ENCODE peak calls at places on chromosomes 2 and 18, in six cellular contexts. U is endothelial cell, Y is HCT116, J is sigmoid colon, M is WTC11, D is GM06990. K is an unnamed sample.

GRCh38 chr2:218223046-218223445 is 6.1 kb downstream of the ARPC2 start:
- DNase-seq in U (no peak), Y (no peak), J (no peak), M (no peak), D (no peak), K (no peak)

GRCh38 chr2:20608666-20609348 is 42.1 kb downstream of the HS1BP3 start:
- DNase-seq in U (no peak), Y (no peak), J (peak), M (no peak), D (no peak), K (no peak)

GRCh38 chr2:145185696-145186095 is 665.8 kb upstream of the ZEB2 start:
- DNase-seq in U (no peak), Y (no peak), J (no peak), M (no peak), D (no peak), K (no peak)

GRCh38 chr2:33069894-33070651 is 123.3 kb downstream of the LTBP1 start:
- DNase-seq in U (no peak), Y (peak), J (peak), M (no peak), D (no peak), K (no peak)

GRCh38 chr2:118264591-118264990 is 176.3 kb downstream of the INSIG2 start:
- DNase-seq in U (no peak), Y (no peak), J (no peak), M (no peak), D (no peak), K (no peak)

GRCh38 chr2:220842901-220843665 is 729.0 kb downstream of the EPHA4 start:
- DNase-seq in U (no peak), Y (no peak), J (no peak), M (no peak), D (no peak), K (no peak)

GRCh38 chr2:42214669-42215068 is 45.5 kb downstream of the EML4 start:
- DNase-seq in U (no peak), Y (no peak), J (no peak), M (no peak), D (no peak), K (no peak)

GRCh38 chr18:58862404-58862803 is 2.3 kb upstream of the ZNF532 start:
- DNase-seq in U (no peak), Y (no peak), J (peak), M (no peak), D (no peak), K (no peak)

GRCh38 chr18:5197032-5197434 is at the start of gene AKAIN1:
- DNase-seq in U (peak), Y (no peak), J (no peak), M (peak), D (peak), K (peak)

GRCh38 chr2:108257757-108258331 is 18.1 kb downstream of the SULT1C3 start:
- DNase-seq in U (no peak), Y (no peak), J (no peak), M (no peak), D (no peak), K (no peak)

GRCh38 chr18:5746844-5747243 is 148.5 kb downstream of the TMEM200C start:
- DNase-seq in U (no peak), Y (no peak), J (no peak), M (no peak), D (no peak), K (no peak)

GRCh38 chr2:237264480-237265219 is 149.3 kb downstream of the COL6A3 start:
- DNase-seq in U (no peak), Y (no peak), J (peak), M (no peak), D (no peak), K (no peak)

GRCh38 chr2:205717999-205718398 is 35.7 kb downstream of the NRP2 start:
- DNase-seq in U (no peak), Y (no peak), J (no peak), M (no peak), D (no peak), K (no peak)

GRCh38 chr2:163878718-163879117 is 142.9 kb upstream of the FIGN start:
- DNase-seq in U (peak), Y (peak), J (no peak), M (peak), D (no peak), K (peak)

GRCh38 chr2:136957044-136957443 is 191.7 kb downstream of the THSD7B start:
- DNase-seq in U (no peak), Y (no peak), J (no peak), M (no peak), D (no peak), K (no peak)

GRCh38 chr2:208466133-208466919 is 59.7 kb downstream of the PTH2R start:
- DNase-seq in U (peak), Y (peak), J (no peak), M (peak), D (no peak), K (peak)

GRCh38 chr18:6748241-6748640 is 18.7 kb downstream of the ARHGAP28 start:
- DNase-seq in U (no peak), Y (no peak), J (no peak), M (no peak), D (no peak), K (no peak)

GRCh38 chr2:152444448-152444847 is 109.5 kb downstream of the FMNL2 start:
- DNase-seq in U (no peak), Y (no peak), J (no peak), M (no peak), D (no peak), K (no peak)

GRCh38 chr18:42477261-42477660 is 522.2 kb downstream of the PIK3C3 start:
- DNase-seq in U (no peak), Y (no peak), J (no peak), M (no peak), D (no peak), K (no peak)

GRCh38 chr2:171762879-171763573 is 75.8 kb downstream of the DYNC1I2 start:
- DNase-seq in U (no peak), Y (no peak), J (no peak), M (no peak), D (no peak), K (no peak)

GRCh38 chr18:48409591-48410094 is 460 bp upstream of the ZBTB7C start:
- DNase-seq in U (peak), Y (no peak), J (no peak), M (peak), D (peak), K (no peak)

GRCh38 chr2:191038241-191038725 is 24.3 kb upstream of the STAT1 start:
- DNase-seq in U (no peak), Y (no peak), J (no peak), M (no peak), D (no peak), K (no peak)

GRCh38 chr18:6054443-6054842 is 159.1 kb upstream of the TMEM200C start:
- DNase-seq in U (no peak), Y (no peak), J (no peak), M (no peak), D (no peak), K (no peak)

GRCh38 chr2:203261326-203262159 is 22.7 kb downstream of the CYP20A1 start:
- DNase-seq in U (no peak), Y (no peak), J (no peak), M (peak), D (no peak), K (no peak)

GRCh38 chr2:23653326-23653725 is 268.3 kb downstream of the KLHL29 start:
- DNase-seq in U (no peak), Y (no peak), J (no peak), M (no peak), D (no peak), K (no peak)

GRCh38 chr2:11395971-11396689 is 51.7 kb upstream of the ROCK2 start:
- DNase-seq in U (no peak), Y (no peak), J (no peak), M (no peak), D (no peak), K (no peak)

GRCh38 chr2:72579595-72580180 is 246.1 kb downstream of the EXOC6B start:
- DNase-seq in U (no peak), Y (peak), J (no peak), M (no peak), D (no peak), K (no peak)
- TF ChIP-seq CTCF in U (peak), Y (peak), J (peak), M (peak), D (peak), K (peak)

DNA sequence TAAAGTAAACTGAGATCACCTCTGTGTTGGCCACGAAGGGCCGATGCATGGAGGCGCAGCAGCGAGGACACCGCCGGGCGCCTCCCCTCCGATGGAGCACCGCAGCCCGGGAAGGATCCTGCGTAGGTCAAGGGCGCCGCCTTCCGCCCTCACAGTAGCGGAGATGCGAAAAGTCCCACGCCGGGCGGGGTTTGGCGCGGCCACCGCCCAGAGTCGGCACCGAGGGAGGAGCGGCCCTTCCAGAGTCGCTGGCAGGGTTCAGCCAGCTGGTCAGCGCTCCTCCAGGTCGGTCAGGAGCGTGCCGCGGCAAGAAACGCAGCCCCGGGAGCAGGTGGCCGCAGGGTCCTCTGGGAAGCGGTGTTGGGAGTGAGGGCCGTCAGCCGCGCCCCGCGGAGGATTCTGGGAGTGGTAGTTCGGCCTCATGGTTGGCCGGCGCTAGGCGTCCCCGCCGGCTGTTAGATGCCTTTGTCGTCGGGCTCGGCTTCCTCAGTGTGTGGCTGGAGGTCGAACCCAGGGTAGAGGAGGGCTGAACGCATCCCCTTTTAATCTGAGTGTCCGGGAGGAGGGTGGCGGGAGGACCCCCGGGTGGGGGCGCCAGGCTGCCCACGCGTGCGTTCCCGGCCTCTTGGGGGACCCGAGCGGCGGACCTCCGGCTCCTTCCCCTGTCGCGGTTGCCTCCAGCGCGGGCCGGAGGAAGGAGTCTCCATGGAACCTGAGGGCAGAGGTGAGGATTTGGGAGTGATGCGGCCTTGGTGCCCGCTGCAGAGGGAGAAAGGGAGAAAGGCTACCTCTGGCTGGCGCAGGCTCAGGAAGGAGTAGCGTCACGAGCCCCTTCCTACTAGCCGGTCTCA is at the start of gene ZNF892:
- DNase-seq in U (peak), Y (peak), J (peak), M (peak), D (peak), K (peak)
- TF ChIP-seq CTCF in U (no peak), Y (no peak), J (peak), M (no peak), D (peak), K (peak)

GRCh38 chr18:52288403-52289004 is 51.5 kb upstream of the DCC start:
- DNase-seq in U (peak), Y (no peak), J (no peak), M (peak), D (peak), K (peak)
- TF ChIP-seq CTCF in U (peak), Y (peak), J (no peak), M (peak), D (peak), K (peak)

GRCh38 chr2:157185828-157186227 is 71.7 kb upstream of the GALNT5 start:
- DNase-seq in U (no peak), Y (no peak), J (no peak), M (no peak), D (no peak), K (no peak)
- TF ChIP-seq CTCF in U (no peak), Y (no peak), J (no peak), M (no peak), D (no peak), K (no peak)

K was measured in nephron progenitor cell.